ENCODE peak calls at places on chromosome 13, in ten cellular contexts. T, N, R, X, J, A, E, W, U and B are unnamed samples. For H3K4me1, the result is how much of the 10 kb centered on the place peaks cover.

GRCh38 chr13:67014399-67014798 is 215.7 kb downstream of the PCDH9 start:
- DNase-seq in T (no peak), N (no peak), R (no peak), X (no peak), J (no peak), A (no peak), E (no peak), W (no peak), U (no peak), B (no peak)

GRCh38 chr13:64633948-64634347 is 2596.2 kb downstream of the PCDH9 start:
- DNase-seq in T (no peak), N (no peak), R (no peak), X (no peak), J (no peak), A (no peak), E (no peak), W (no peak), U (no peak), B (peak)

GRCh38 chr13:112986946-112987345 is 17.9 kb downstream of the MCF2L start:
- DNase-seq in T (no peak), N (no peak), R (no peak), X (no peak), J (no peak), A (no peak), E (no peak), W (no peak), U (no peak), B (no peak)

GRCh38 chr13:73168993-73169401 is 110.2 kb downstream of the KLF5 start:
- DNase-seq in T (no peak), N (no peak), R (no peak), X (peak), J (no peak), A (no peak), E (no peak), W (no peak), U (no peak), B (peak)

GRCh38 chr13:97310809-97311436 is 88.8 kb downstream of the MBNL2 start:
- DNase-seq in T (no peak), N (no peak), R (no peak), X (no peak), J (no peak), A (no peak), E (no peak), W (no peak), U (no peak), B (no peak)

GRCh38 chr13:113114511-113115362 is 7.9 kb upstream of the F10 start:
- DNase-seq in T (no peak), N (peak), R (no peak), X (peak), J (no peak), A (no peak), E (no peak), W (no peak), U (no peak), B (no peak)

GRCh38 chr13:90867336-90867683 is 480.2 kb upstream of the MIR17HG start:
- DNase-seq in T (peak), N (peak), R (peak), X (peak), J (peak), A (peak), E (peak), W (peak), U (peak), B (peak)

GRCh38 chr13:32305646-32306045 is 9.5 kb downstream of the ZAR1L start:
- DNase-seq in T (no peak), N (no peak), R (no peak), X (no peak), J (no peak), A (no peak), E (no peak), W (no peak), U (no peak), B (no peak)

GRCh38 chr13:26749285-26749684 is 11.3 kb downstream of the GPR12 start:
- DNase-seq in T (no peak), N (no peak), R (peak), X (no peak), J (no peak), A (no peak), E (no peak), W (no peak), U (peak), B (no peak)

GRCh38 chr13:105083986-105084385 is 1451.5 kb downstream of the EFNB2 start:
- DNase-seq in T (no peak), N (no peak), R (no peak), X (no peak), J (no peak), A (no peak), E (no peak), W (no peak), U (no peak), B (no peak)

GRCh38 chr13:49540552-49540951 is 44.8 kb downstream of the PHF11 start:
- DNase-seq in T (no peak), N (no peak), R (no peak), X (no peak), J (peak), A (no peak), E (peak), W (no peak), U (no peak), B (no peak)

GRCh38 chr13:51000576-51001260 is 91.1 kb downstream of the RNASEH2B start:
- DNase-seq in T (no peak), N (no peak), R (no peak), X (peak), J (no peak), A (no peak), E (peak), W (peak), U (no peak), B (peak)

GRCh38 chr13:76438050-76438449 is 448.2 kb downstream of the KCTD12 start:
- DNase-seq in T (no peak), N (no peak), R (no peak), X (no peak), J (no peak), A (no peak), E (no peak), W (no peak), U (no peak), B (peak)

GRCh38 chr13:94079876-94080275 is 399.6 kb downstream of the DCT start:
- DNase-seq in T (no peak), N (no peak), R (no peak), X (no peak), J (no peak), A (no peak), E (no peak), W (no peak), U (no peak), B (no peak)

GRCh38 chr13:111398196-111398595 is 77.8 kb downstream of the TEX29 start:
- DNase-seq in T (no peak), N (no peak), R (no peak), X (no peak), J (no peak), A (no peak), E (no peak), W (no peak), U (no peak), B (no peak)

GRCh38 chr13:72849571-72849970 is 67.6 kb downstream of the PIBF1 start:
- DNase-seq in T (no peak), N (no peak), R (no peak), X (no peak), J (no peak), A (no peak), E (no peak), W (no peak), U (no peak), B (no peak)

GRCh38 chr13:99468971-99469545 is 32.2 kb upstream of the TM9SF2 start:
- DNase-seq in T (no peak), N (no peak), R (no peak), X (no peak), J (peak), A (no peak), E (no peak), W (no peak), U (peak), B (no peak)
- H3K4me1 ChIP-seq in T (under half), N (under half), R (under half), X (under half), J (under half), A (under half), E (under half), W (under half), U (under half), B (under half)

GRCh38 chr13:40652588-40652940 is 13.9 kb downstream of the FOXO1 start:
- DNase-seq in T (no peak), N (no peak), R (no peak), X (no peak), J (no peak), A (no peak), E (no peak), W (no peak), U (peak), B (no peak)

GRCh38 chr13:40648841-40649240 is 17.6 kb downstream of the FOXO1 start:
- DNase-seq in T (no peak), N (no peak), R (no peak), X (no peak), J (no peak), A (no peak), E (peak), W (no peak), U (peak), B (no peak)

GRCh38 chr13:40644838-40645620 is 21.4 kb downstream of the FOXO1 start:
- DNase-seq in T (no peak), N (no peak), R (no peak), X (no peak), J (peak), A (no peak), E (no peak), W (no peak), U (no peak), B (peak)

GRCh38 chr13:40651866-40652587 is 14.4 kb downstream of the FOXO1 start:
- DNase-seq in T (no peak), N (no peak), R (no peak), X (no peak), J (no peak), A (no peak), E (no peak), W (no peak), U (peak), B (no peak)

DNA sequence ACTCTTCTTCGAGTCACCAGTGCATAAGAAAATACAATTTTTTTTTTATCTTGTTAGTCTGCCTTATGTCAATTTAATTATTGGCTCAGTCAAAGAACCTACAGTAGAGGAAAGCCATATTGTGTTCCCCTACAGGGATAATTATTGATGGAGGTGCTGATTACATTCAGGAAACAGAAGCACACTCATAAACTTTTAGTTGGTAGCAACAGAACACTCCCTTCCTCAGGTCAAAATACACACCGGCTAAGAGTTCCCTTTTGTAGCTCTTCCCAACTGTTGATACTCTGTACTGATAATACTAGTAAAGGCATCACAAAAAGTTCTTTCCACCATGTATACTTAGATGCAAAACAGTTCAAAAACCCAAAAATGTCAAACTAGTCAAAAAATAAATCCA is 18.4 kb downstream of the FOXO1 start:
- DNase-seq in T (no peak), N (no peak), R (no peak), X (no peak), J (no peak), A (no peak), E (no peak), W (no peak), U (no peak), B (no peak)
- H3K4me1 ChIP-seq in T (under half), N (under half), R (under half), X (half or more), J (under half), A (half or more), E (under half), W (under half), U (half or more), B (under half)

DNA sequence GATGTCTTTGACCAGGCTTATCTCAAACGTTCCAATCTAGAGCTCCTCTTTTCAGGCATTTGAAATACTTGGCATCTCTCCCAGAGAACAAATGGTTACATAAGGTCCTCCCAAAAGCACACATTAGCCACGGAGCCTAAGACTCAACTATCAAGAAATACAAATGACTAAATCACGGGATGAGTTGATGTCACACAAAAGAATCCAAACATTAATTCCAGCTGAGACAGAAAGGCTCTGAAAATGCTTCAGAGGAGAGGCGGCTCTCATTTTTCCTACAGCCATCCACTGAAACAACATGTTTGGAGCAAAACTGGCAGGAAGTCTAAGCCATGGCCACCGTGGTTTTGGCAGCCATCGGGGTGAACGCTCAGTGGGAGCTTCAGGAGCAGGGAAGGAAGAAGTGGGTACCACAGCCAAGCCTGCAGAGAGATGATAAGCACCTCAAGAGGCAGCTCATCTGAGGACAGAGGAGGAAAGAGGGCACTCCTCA is 122.5 kb downstream of the STK24 start:
- DNase-seq in T (no peak), N (peak), R (no peak), X (no peak), J (no peak), A (no peak), E (no peak), W (no peak), U (no peak), B (peak)
- H3K4me1 ChIP-seq in T (under half), N (under half), R (under half), X (under half), J (under half), A (under half), E (under half), W (under half), U (under half), B (under half)

GRCh38 chr13:40189426-40189825 is 477.0 kb downstream of the FOXO1 start:
- DNase-seq in T (no peak), N (no peak), R (no peak), X (no peak), J (no peak), A (no peak), E (no peak), W (no peak), U (no peak), B (no peak)

GRCh38 chr13:40187836-40188591 is 478.4 kb downstream of the FOXO1 start:
- DNase-seq in T (no peak), N (no peak), R (no peak), X (no peak), J (no peak), A (no peak), E (no peak), W (no peak), U (peak), B (no peak)

GRCh38 chr13:40191186-40191980 is 475.1 kb downstream of the FOXO1 start:
- DNase-seq in T (no peak), N (no peak), R (no peak), X (no peak), J (no peak), A (no peak), E (no peak), W (no peak), U (no peak), B (no peak)

GRCh38 chr13:40190656-40191100 is 475.8 kb downstream of the FOXO1 start:
- DNase-seq in T (no peak), N (peak), R (no peak), X (peak), J (peak), A (no peak), E (peak), W (peak), U (no peak), B (peak)

GRCh38 chr13:40189885-40190655 is 476.4 kb downstream of the FOXO1 start:
- DNase-seq in T (no peak), N (no peak), R (no peak), X (no peak), J (peak), A (no peak), E (peak), W (no peak), U (no peak), B (no peak)
- H3K4me1 ChIP-seq in T (under half), N (under half), R (under half), X (under half), J (under half), A (under half), E (under half), W (under half), U (under half), B (under half)

GRCh38 chr13:30143671-30144400 is 163.5 kb downstream of the KATNAL1 start:
- DNase-seq in T (no peak), N (no peak), R (no peak), X (no peak), J (no peak), A (no peak), E (no peak), W (no peak), U (no peak), B (peak)

GRCh38 chr13:30140973-30141372 is 166.4 kb downstream of the KATNAL1 start:
- DNase-seq in T (no peak), N (no peak), R (no peak), X (no peak), J (no peak), A (no peak), E (no peak), W (no peak), U (no peak), B (no peak)

GRCh38 chr13:30141773-30142501 is 165.4 kb downstream of the KATNAL1 start:
- DNase-seq in T (no peak), N (no peak), R (no peak), X (no peak), J (no peak), A (no peak), E (no peak), W (no peak), U (no peak), B (no peak)

GRCh38 chr13:30145709-30146367 is 161.5 kb downstream of the KATNAL1 start:
- DNase-seq in T (no peak), N (no peak), R (no peak), X (no peak), J (no peak), A (no peak), E (no peak), W (no peak), U (no peak), B (no peak)

GRCh38 chr13:30142502-30143211 is 164.7 kb downstream of the KATNAL1 start:
- DNase-seq in T (no peak), N (no peak), R (no peak), X (peak), J (no peak), A (no peak), E (no peak), W (peak), U (peak), B (peak)
- H3K4me1 ChIP-seq in T (under half), N (under half), R (under half), X (under half), J (under half), A (under half), E (under half), W (under half), U (under half), B (under half)

DNA sequence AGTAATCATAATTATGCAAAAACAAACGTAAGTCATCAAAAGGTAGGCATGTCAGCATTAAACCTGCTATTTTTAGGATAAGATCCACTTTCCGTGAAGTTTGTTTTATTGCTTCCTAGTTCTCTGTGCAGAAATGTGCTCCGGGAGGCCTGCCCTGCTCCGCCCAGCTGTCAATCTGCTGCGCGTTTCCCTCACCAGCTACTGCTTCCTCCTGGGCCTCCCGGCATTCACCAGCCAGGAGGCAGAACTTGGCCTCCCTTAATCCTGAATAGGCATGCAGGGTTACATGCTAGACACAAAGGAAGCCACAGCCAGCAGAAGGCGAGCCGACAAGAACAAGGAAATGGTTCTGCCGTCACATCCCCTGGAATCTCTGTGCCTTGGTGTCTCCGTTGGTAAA is 386.2 kb downstream of the IRS2 start:
- DNase-seq in T (no peak), N (no peak), R (no peak), X (peak), J (no peak), A (no peak), E (no peak), W (peak), U (no peak), B (peak)
- H3K4me1 ChIP-seq in T (under half), N (under half), R (under half), X (under half), J (under half), A (under half), E (under half), W (under half), U (under half), B (under half)

GRCh38 chr13:41956272-41956671 is 4.6 kb downstream of the VWA8 start:
- DNase-seq in T (no peak), N (no peak), R (no peak), X (no peak), J (no peak), A (no peak), E (no peak), W (no peak), U (no peak), B (no peak)
- H3K4me1 ChIP-seq in T (under half), N (under half), R (under half), X (under half), J (under half), A (under half), E (under half), W (under half), U (under half), B (under half)

GRCh38 chr13:24931450-24932217 is 164.3 kb upstream of the PABPC3 start:
- DNase-seq in T (no peak), N (no peak), R (no peak), X (no peak), J (peak), A (no peak), E (no peak), W (no peak), U (peak), B (no peak)

GRCh38 chr13:24929196-24929595 is 165.2 kb downstream of the RNF17 start:
- DNase-seq in T (no peak), N (no peak), R (no peak), X (no peak), J (no peak), A (no peak), E (no peak), W (no peak), U (no peak), B (no peak)

GRCh38 chr13:24925318-24926231 is 161.6 kb downstream of the RNF17 start:
- DNase-seq in T (no peak), N (no peak), R (no peak), X (no peak), J (no peak), A (no peak), E (no peak), W (no peak), U (no peak), B (no peak)

GRCh38 chr13:24923305-24923640 is 159.3 kb downstream of the RNF17 start:
- DNase-seq in T (no peak), N (no peak), R (no peak), X (no peak), J (no peak), A (peak), E (peak), W (peak), U (no peak), B (no peak)

DNA sequence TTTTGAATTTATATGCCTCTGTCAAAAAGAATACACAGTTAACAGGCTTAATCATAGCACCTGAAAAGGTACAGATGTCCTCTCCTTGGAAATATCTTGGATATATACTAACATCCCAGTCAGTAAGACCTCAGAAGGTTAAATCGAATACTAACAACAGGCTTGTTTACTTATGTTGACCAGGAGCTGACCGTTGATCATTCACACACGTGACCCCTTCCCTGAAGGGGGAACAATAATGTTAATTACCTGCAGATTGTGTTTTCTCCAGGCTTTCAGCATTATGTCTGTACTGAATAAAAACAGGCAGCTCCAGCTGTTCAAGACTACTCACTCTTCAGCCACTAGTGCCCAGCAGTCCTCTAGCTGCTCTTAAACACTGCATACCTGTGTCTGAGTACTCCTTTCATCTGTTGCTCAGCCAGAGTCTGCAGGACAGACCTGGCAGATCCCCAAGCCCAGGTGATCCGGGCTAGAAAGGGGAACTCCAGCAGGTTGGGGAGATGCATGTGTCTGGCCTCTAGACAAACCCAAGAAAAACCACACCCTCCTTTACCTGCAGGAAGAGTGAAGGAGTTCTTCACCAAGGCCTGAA is 163.9 kb downstream of the RNF17 start:
- DNase-seq in T (no peak), N (no peak), R (no peak), X (no peak), J (no peak), A (no peak), E (no peak), W (no peak), U (no peak), B (peak)
- H3K4me1 ChIP-seq in T (under half), N (under half), R (under half), X (under half), J (under half), A (under half), E (under half), W (under half), U (under half), B (under half)

GRCh38 chr13:68995972-68996670 is 1111.5 kb upstream of the ATXN8OS start:
- DNase-seq in T (no peak), N (no peak), R (no peak), X (no peak), J (no peak), A (no peak), E (peak), W (no peak), U (peak), B (no peak)
- H3K4me1 ChIP-seq in T (under half), N (under half), R (under half), X (under half), J (under half), A (under half), E (under half), W (under half), U (under half), B (under half)